ENCODE peak calls at places on chromosome 10, in eight cellular contexts. H is naive thymus-derived CD8-positive, alpha-beta T cell; G is occipital lobe; R is AG08396; Z is SHP77; J is caudate nucleus; T is C1 segment of cervical spinal cord; N is omental fat pad. V is an unnamed sample.

GRCh38 chr10:30111340-30111980 is 52.1 kb upstream of the JCAD start:
- DNase-seq in R (peak), T (no peak), Z (no peak), J (no peak), G (no peak), N (no peak), H (no peak), V (no peak)

GRCh38 chr10:34666008-34666700 is 148.9 kb downstream of the PARD3 start:
- DNase-seq in J (no peak), N (no peak), Z (no peak), T (no peak), H (no peak), R (peak), G (no peak), V (peak)

GRCh38 chr10:387949-388660 is 252.8 kb downstream of the ZMYND11 start:
- DNase-seq in T (no peak), Z (no peak), R (no peak), H (no peak), G (no peak), J (no peak), N (no peak), V (no peak)

GRCh38 chr10:85604136-85604725 is 762.4 kb downstream of the GRID1 start:
- DNase-seq in J (no peak), H (no peak), G (no peak), T (no peak), Z (no peak), N (no peak), R (no peak), V (no peak)

GRCh38 chr10:27724287-27724686 is 21.3 kb downstream of the MKX start:
- DNase-seq in H (no peak), G (no peak), R (peak), N (no peak), Z (no peak), T (no peak), J (no peak), V (no peak)

GRCh38 chr10:129339841-129340240 is 127.2 kb upstream of the MGMT start:
- DNase-seq in N (no peak), J (no peak), Z (no peak), R (no peak), H (no peak), G (no peak), T (no peak), V (no peak)

GRCh38 chr10:88733215-88733614 is 26.6 kb upstream of the LIPN start:
- DNase-seq in J (no peak), H (no peak), Z (no peak), N (no peak), R (no peak), T (no peak), G (no peak), V (no peak)

GRCh38 chr10:48336978-48337599 is 30.6 kb downstream of the MAPK8 start:
- DNase-seq in T (no peak), R (no peak), N (no peak), G (no peak), H (no peak), Z (no peak), J (no peak), V (no peak)